ENCODE peak calls at places on chromosomes 5 and 9, in four cellular contexts. One of them, this sample, is unnamed.

GRCh38 chr5:10607666-10608442 is 44.0 kb downstream of the ANKRD33B start:
- DNase-seq in neural progenitor cell: peak; percentile 51
- DNase-seq in GM23248: peak; percentile 93
- DNase-seq in HCT116: no peak
- DNase-seq in this sample: peak; percentile 77

GRCh38 chr9:125878241-125878640 is 131.1 kb downstream of the PBX3 start:
- DNase-seq in GM23248: peak; percentile 33
- DNase-seq in neural progenitor cell: no peak
- DNase-seq in HCT116: no peak
- DNase-seq in this sample: no peak

GRCh38 chr5:88734191-88734640 is 148.8 kb downstream of the MEF2C start:
- DNase-seq in HCT116: no peak
- DNase-seq in GM23248: no peak
- DNase-seq in neural progenitor cell: no peak
- DNase-seq in this sample: peak; percentile 90

GRCh38 chr9:113934826-113935676 is 58.9 kb downstream of the ZNF618 start:
- DNase-seq in GM23248: no peak
- DNase-seq in neural progenitor cell: no peak
- DNase-seq in HCT116: no peak
- DNase-seq in this sample: no peak

GRCh38 chr9:99820330-99821186 is 1.1 kb upstream of the NR4A3 start:
- DNase-seq in HCT116: no peak
- DNase-seq in GM23248: peak; percentile 88
- DNase-seq in neural progenitor cell: no peak
- DNase-seq in this sample: peak; percentile 66

GRCh38 chr5:61332891-61333350 is 863 bp downstream of the ZSWIM6 start:
- DNase-seq in neural progenitor cell: peak; percentile 55
- DNase-seq in HCT116: no peak
- DNase-seq in GM23248: peak; percentile 91
- DNase-seq in this sample: no peak

GRCh38 chr5:86623785-86624483 is 6.2 kb downstream of the COX7C start:
- DNase-seq in HCT116: no peak
- DNase-seq in GM23248: no peak
- DNase-seq in neural progenitor cell: no peak
- DNase-seq in this sample: no peak

GRCh38 chr5:132372122-132372521 is 2.6 kb downstream of the SLC22A5 start:
- DNase-seq in HCT116: no peak
- DNase-seq in GM23248: no peak
- DNase-seq in neural progenitor cell: no peak
- DNase-seq in this sample: no peak

GRCh38 chr5:162047279-162047678 is 20.3 kb upstream of the GABRG2 start:
- DNase-seq in GM23248: no peak
- DNase-seq in neural progenitor cell: no peak
- DNase-seq in HCT116: no peak
- DNase-seq in this sample: no peak

GRCh38 chr5:153613143-153613542 is 122.7 kb downstream of the GRIA1 start:
- DNase-seq in neural progenitor cell: no peak
- DNase-seq in GM23248: peak; percentile 47
- DNase-seq in HCT116: no peak
- DNase-seq in this sample: no peak

GRCh38 chr5:79595086-79595485 is 17.2 kb upstream of the TENT2 start:
- DNase-seq in HCT116: no peak
- DNase-seq in neural progenitor cell: no peak
- DNase-seq in GM23248: no peak
- DNase-seq in this sample: no peak

GRCh38 chr5:95925939-95926338 is 35.7 kb downstream of the ELL2 start:
- DNase-seq in neural progenitor cell: no peak
- DNase-seq in HCT116: no peak
- DNase-seq in GM23248: no peak
- DNase-seq in this sample: no peak

GRCh38 chr9:129333613-129333960 is 155.5 kb upstream of the IER5L start:
- DNase-seq in HCT116: peak; percentile 51
- DNase-seq in neural progenitor cell: no peak
- DNase-seq in GM23248: no peak
- DNase-seq in this sample: no peak

GRCh38 chr9:35791321-35791921 is at the start of gene NPR2:
- DNase-seq in GM23248: peak; percentile 70
- DNase-seq in HCT116: no peak
- DNase-seq in neural progenitor cell: peak; percentile 79
- DNase-seq in this sample: no peak

GRCh38 chr9:34179528-34180138 is 790 bp downstream of the UBAP1 start:
- DNase-seq in GM23248: peak; percentile 91
- DNase-seq in neural progenitor cell: no peak
- DNase-seq in HCT116: no peak
- DNase-seq in this sample: no peak

GRCh38 chr5:135210286-135211055 is 176.4 kb upstream of the PITX1 start:
- DNase-seq in HCT116: no peak
- DNase-seq in neural progenitor cell: no peak
- DNase-seq in GM23248: no peak
- DNase-seq in this sample: no peak

GRCh38 chr5:32315221-32316014 is 2.7 kb upstream of the MTMR12 start:
- DNase-seq in GM23248: no peak
- DNase-seq in HCT116: no peak
- DNase-seq in neural progenitor cell: no peak
- DNase-seq in this sample: no peak

GRCh38 chr5:38347040-38347763 is 88.8 kb downstream of the EGFLAM start:
- DNase-seq in GM23248: peak; percentile 48
- DNase-seq in HCT116: no peak
- DNase-seq in neural progenitor cell: no peak
- DNase-seq in this sample: no peak

GRCh38 chr5:141637266-141637692 is 482 bp downstream of the RELL2 start:
- DNase-seq in neural progenitor cell: peak; percentile 62
- DNase-seq in HCT116: no peak
- DNase-seq in GM23248: peak; percentile 40
- DNase-seq in this sample: peak; percentile 64

GRCh38 chr9:77019010-77019809 is at the start of gene FOXB2:
- DNase-seq in HCT116: no peak
- DNase-seq in GM23248: no peak
- DNase-seq in neural progenitor cell: peak; percentile 45
- DNase-seq in this sample: no peak

GRCh38 chr5:77851229-77852067 is 75.3 kb upstream of the TBCA start:
- DNase-seq in neural progenitor cell: peak; percentile 71
- DNase-seq in GM23248: peak; percentile 66
- DNase-seq in HCT116: no peak
- DNase-seq in this sample: no peak

GRCh38 chr5:35230043-35230611 is at the start of gene PRLR:
- DNase-seq in HCT116: no peak
- DNase-seq in GM23248: peak; percentile 71
- DNase-seq in neural progenitor cell: peak; percentile 47
- DNase-seq in this sample: no peak

GRCh38 chr5:68884144-68884754 is 209.6 kb upstream of the SLC30A5 start:
- DNase-seq in neural progenitor cell: peak; percentile 17
- DNase-seq in GM23248: no peak
- DNase-seq in HCT116: no peak
- DNase-seq in this sample: no peak

GRCh38 chr5:96093890-96094381 is 132.3 kb upstream of the ELL2 start:
- DNase-seq in HCT116: peak; percentile 53
- DNase-seq in neural progenitor cell: no peak
- DNase-seq in GM23248: peak; percentile 73
- DNase-seq in this sample: no peak

GRCh38 chr9:18855636-18856035 is 177.4 kb downstream of the SAXO1 start:
- DNase-seq in GM23248: no peak
- DNase-seq in neural progenitor cell: no peak
- DNase-seq in HCT116: no peak
- DNase-seq in this sample: no peak

GRCh38 chr9:15885464-15885863 is 332.6 kb downstream of the CCDC171 start:
- DNase-seq in HCT116: no peak
- DNase-seq in neural progenitor cell: no peak
- DNase-seq in GM23248: no peak
- DNase-seq in this sample: no peak

DNA sequence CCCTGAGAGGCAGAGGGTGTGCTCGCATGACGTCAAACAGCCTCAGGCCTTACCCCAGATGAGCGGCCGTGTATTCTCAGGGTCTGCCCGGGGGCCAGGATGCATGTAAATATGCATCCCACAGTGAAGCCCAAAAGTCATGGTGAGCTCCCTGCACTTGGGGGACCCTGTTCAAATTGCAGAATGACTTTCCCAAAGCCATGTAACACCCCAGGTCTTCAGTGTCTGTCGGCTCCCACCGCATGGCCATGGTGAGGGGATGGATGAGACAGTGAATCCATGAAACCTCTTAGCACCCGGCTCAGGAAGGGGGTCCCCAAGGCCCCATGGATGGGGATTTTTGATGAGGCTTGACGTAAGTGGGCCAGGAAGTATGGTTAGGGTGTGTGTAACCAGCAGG is 9.3 kb upstream of the COL5A1 start:
- DNase-seq in GM23248: no peak
- DNase-seq in neural progenitor cell: no peak
- DNase-seq in HCT116: no peak
- DNase-seq in this sample: no peak
- TF ChIP-seq EZH2phosphoT487 in GM23248: no peak
- TF ChIP-seq EZH2phosphoT487 in neural progenitor cell: no peak
- TF ChIP-seq EZH2phosphoT487 in HCT116: no peak
- TF ChIP-seq EZH2phosphoT487 in this sample: no peak

GRCh38 chr9:137045294-137046093 is 483 bp downstream of the NPDC1 start:
- DNase-seq in neural progenitor cell: peak; percentile 76
- DNase-seq in GM23248: peak; percentile 80
- DNase-seq in HCT116: no peak
- DNase-seq in this sample: no peak
- H2AFZ ChIP-seq in neural progenitor cell: peak overlapping the region; percentile 95
- H2AFZ ChIP-seq in GM23248: peak overlapping the region; percentile 93
- H2AFZ ChIP-seq in HCT116: no peak overlapping the region
- H2AFZ ChIP-seq in this sample: no peak overlapping the region

GRCh38 chr5:143896981-143897380 is 85.0 kb downstream of the HMHB1 start:
- DNase-seq in neural progenitor cell: no peak
- DNase-seq in HCT116: no peak
- DNase-seq in GM23248: peak; percentile 80
- DNase-seq in this sample: no peak
- TF ChIP-seq EZH2phosphoT487 in neural progenitor cell: no peak
- TF ChIP-seq EZH2phosphoT487 in HCT116: no peak
- TF ChIP-seq EZH2phosphoT487 in GM23248: no peak
- TF ChIP-seq EZH2phosphoT487 in this sample: no peak

GRCh38 chr5:149439899-149440655 is 61.0 kb upstream of the IL17B start:
- DNase-seq in neural progenitor cell: peak; percentile 51
- DNase-seq in HCT116: peak; percentile 95
- DNase-seq in GM23248: peak; percentile 67
- DNase-seq in this sample: no peak

GRCh38 chr5:149441194-149441753 is 62.2 kb upstream of the IL17B start:
- DNase-seq in neural progenitor cell: no peak
- DNase-seq in GM23248: no peak
- DNase-seq in HCT116: no peak
- DNase-seq in this sample: no peak

GRCh38 chr5:149438281-149438680 is 59.2 kb upstream of the IL17B start:
- DNase-seq in neural progenitor cell: no peak
- DNase-seq in GM23248: no peak
- DNase-seq in HCT116: no peak
- DNase-seq in this sample: no peak

GRCh38 chr5:149437369-149438040 is 58.4 kb upstream of the IL17B start:
- DNase-seq in GM23248: no peak
- DNase-seq in neural progenitor cell: no peak
- DNase-seq in HCT116: no peak
- DNase-seq in this sample: no peak

DNA sequence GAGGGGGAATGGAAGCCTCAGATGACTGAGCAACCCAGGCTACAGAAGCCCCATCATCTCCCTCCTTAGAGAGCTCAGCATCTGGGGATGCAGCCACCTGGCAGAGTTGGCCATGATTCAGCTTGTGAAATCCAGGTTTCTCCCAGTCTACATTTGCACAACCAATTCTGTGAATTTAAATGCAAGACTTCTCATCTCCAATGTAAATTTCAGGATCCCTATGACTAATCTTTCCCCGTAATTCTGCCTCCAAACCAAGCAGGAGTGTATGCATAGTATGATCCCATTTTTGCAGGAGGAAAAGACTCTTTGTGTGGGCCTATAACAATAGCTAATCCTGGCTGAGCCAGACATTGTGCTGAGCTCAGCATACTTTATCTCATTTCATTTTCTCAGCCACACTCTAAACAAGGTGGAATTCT is 59.6 kb upstream of the IL17B start:
- DNase-seq in GM23248: no peak
- DNase-seq in neural progenitor cell: no peak
- DNase-seq in HCT116: no peak
- DNase-seq in this sample: no peak
- H2AFZ ChIP-seq in GM23248: no peak overlapping the region
- H2AFZ ChIP-seq in neural progenitor cell: peak overlapping the region; percentile 2
- H2AFZ ChIP-seq in HCT116: peak overlapping the region; percentile 29
- H2AFZ ChIP-seq in this sample: no peak overlapping the region

GRCh38 chr5:75052461-75053285 is at the start of gene GCNT4:
- DNase-seq in neural progenitor cell: peak; percentile 79
- DNase-seq in HCT116: no peak
- DNase-seq in GM23248: peak; percentile 77
- DNase-seq in this sample: no peak

GRCh38 chr5:75051217-75051751 is 1.1 kb downstream of the GCNT4 start:
- DNase-seq in neural progenitor cell: no peak
- DNase-seq in GM23248: peak; percentile 17
- DNase-seq in HCT116: no peak
- DNase-seq in this sample: no peak

GRCh38 chr5:75053286-75054109 is 1.1 kb upstream of the GCNT4 start:
- DNase-seq in HCT116: no peak
- DNase-seq in GM23248: peak; percentile 94
- DNase-seq in neural progenitor cell: peak; percentile 80
- DNase-seq in this sample: no peak

GRCh38 chr5:75055727-75056144 is 3.4 kb upstream of the GCNT4 start:
- DNase-seq in GM23248: peak; percentile 36
- DNase-seq in HCT116: no peak
- DNase-seq in neural progenitor cell: peak; percentile 41
- DNase-seq in this sample: no peak

GRCh38 chr5:75054110-75054930 is 2.0 kb upstream of the GCNT4 start:
- DNase-seq in GM23248: peak; percentile 72
- DNase-seq in HCT116: no peak
- DNase-seq in neural progenitor cell: peak; percentile 72
- DNase-seq in this sample: no peak
- TF ChIP-seq EZH2phosphoT487 in GM23248: no peak
- TF ChIP-seq EZH2phosphoT487 in HCT116: no peak
- TF ChIP-seq EZH2phosphoT487 in neural progenitor cell: no peak
- TF ChIP-seq EZH2phosphoT487 in this sample: no peak

GRCh38 chr5:150068071-150068470 is 18.3 kb downstream of the CSF1R start:
- DNase-seq in GM23248: no peak
- DNase-seq in HCT116: no peak
- DNase-seq in neural progenitor cell: no peak
- DNase-seq in this sample: no peak

GRCh38 chr5:150069619-150070276 is 16.6 kb downstream of the CSF1R start:
- DNase-seq in GM23248: no peak
- DNase-seq in HCT116: no peak
- DNase-seq in neural progenitor cell: no peak
- DNase-seq in this sample: no peak

GRCh38 chr5:150067405-150067960 is 18.9 kb downstream of the CSF1R start:
- DNase-seq in neural progenitor cell: no peak
- DNase-seq in HCT116: no peak
- DNase-seq in GM23248: no peak
- DNase-seq in this sample: no peak

GRCh38 chr5:150068961-150069618 is 17.3 kb downstream of the CSF1R start:
- DNase-seq in GM23248: no peak
- DNase-seq in neural progenitor cell: no peak
- DNase-seq in HCT116: no peak
- DNase-seq in this sample: no peak

GRCh38 chr5:150068472-150068871 is 17.9 kb downstream of the CSF1R start:
- DNase-seq in neural progenitor cell: no peak
- DNase-seq in GM23248: no peak
- DNase-seq in HCT116: no peak
- DNase-seq in this sample: no peak
- H2AFZ ChIP-seq in neural progenitor cell: no peak overlapping the region
- H2AFZ ChIP-seq in GM23248: no peak overlapping the region
- H2AFZ ChIP-seq in HCT116: no peak overlapping the region
- H2AFZ ChIP-seq in this sample: no peak overlapping the region

This sample was measured in OCI-LY7.